ENCODE peak calls at places on chromosomes 5 and 9, in four cellular contexts. I is brain microvascular endothelial cell, V is IMR-90, Q is PC-3. S is an unnamed sample.
A peak's percentile ranks its signal among the peaks of the same experiment; 100 is the strongest.

GRCh38 chr5:67353500-67353931 is 156.9 kb upstream of the CD180 start:
- DNase-seq in I (no peak), V (no peak), Q (no peak), S (no peak)

GRCh38 chr9:99466104-99466503 is 244.0 kb downstream of the SEC61B start:
- DNase-seq in I (no peak), V (no peak), Q (no peak), S (no peak)

GRCh38 chr5:104498281-104498680 is 935.7 kb upstream of the NUDT12 start:
- DNase-seq in I (peak; percentile 19), V (peak; percentile 86), Q (peak; percentile 73), S (no peak)

GRCh38 chr5:138641547-138642298 is 66.5 kb upstream of the HSPA9 start:
- DNase-seq in I (peak; percentile 66), V (peak; percentile 60), Q (peak; percentile 83), S (peak; percentile 61)

GRCh38 chr9:127930298-127931091 is at the start of gene PIP5KL1:
- DNase-seq in I (peak; percentile 81), V (peak; percentile 82), Q (peak; percentile 68), S (no peak)

GRCh38 chr9:35618325-35618727 is at the start of gene CD72:
- DNase-seq in I (no peak), V (no peak), Q (no peak), S (no peak)

GRCh38 chr5:43017438-43017820 is 22.7 kb downstream of the ANXA2R start:
- DNase-seq in I (no peak), V (peak; percentile 55), Q (peak; percentile 56), S (no peak)

GRCh38 chr5:56253924-56254323 is 20.8 kb upstream of the ANKRD55 start:
- DNase-seq in I (no peak), V (no peak), Q (no peak), S (no peak)

GRCh38 chr5:62007457-62007856 is 298.5 kb upstream of the KIF2A start:
- DNase-seq in I (no peak), V (no peak), Q (no peak), S (no peak)

GRCh38 chr5:150149618-150150017 is 6.0 kb downstream of the PDGFRB start:
- DNase-seq in I (no peak), V (no peak), Q (no peak), S (no peak)
- H3K27ac ChIP-seq in I (no peak overlapping the region), V (no peak overlapping the region), Q (no peak overlapping the region), S (no peak overlapping the region)

DNA sequence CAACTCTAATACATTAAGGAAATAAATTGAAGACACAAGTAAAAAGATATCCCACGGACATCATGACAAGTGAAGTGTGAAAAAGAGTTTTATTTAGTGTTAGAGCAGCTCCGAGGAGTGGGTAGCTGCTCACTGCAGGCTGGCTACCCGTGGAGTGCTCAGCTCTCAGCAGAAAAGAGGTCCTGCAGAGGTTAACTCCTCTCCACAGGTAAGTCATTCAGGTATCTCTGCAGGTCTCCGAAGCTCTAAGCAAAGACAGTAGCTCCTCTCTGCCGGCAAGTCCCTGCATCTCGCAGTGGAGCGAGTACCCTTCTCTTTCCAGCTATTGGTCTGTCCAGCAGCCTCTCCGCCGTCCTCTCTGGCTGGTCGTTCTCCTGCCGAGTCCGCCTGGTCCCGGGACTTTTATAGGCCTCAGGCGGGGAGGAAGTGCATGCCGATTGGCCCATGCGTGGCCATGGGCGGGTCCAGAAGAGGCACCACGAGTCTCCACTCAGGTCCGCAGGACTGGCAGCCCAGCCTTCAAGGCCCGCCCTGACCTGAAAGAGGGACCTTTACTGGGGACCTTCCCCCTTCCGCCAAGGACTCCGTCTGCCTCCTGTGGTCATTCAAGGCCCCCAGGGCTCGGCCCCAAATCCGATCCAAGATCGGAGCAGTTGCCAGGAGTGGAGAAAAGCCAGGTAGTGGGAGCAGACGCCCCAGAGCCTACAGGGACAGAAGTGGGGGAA is 29.9 kb downstream of the BTNL9 start:
- DNase-seq in I (no peak), V (no peak), Q (no peak), S (no peak)
- H3K27me3 ChIP-seq in I (no peaks in the 10 kb centered on the region), V (no peaks in the 10 kb centered on the region), Q (no peaks in the 10 kb centered on the region), S (no peaks in the 10 kb centered on the region)

DNA sequence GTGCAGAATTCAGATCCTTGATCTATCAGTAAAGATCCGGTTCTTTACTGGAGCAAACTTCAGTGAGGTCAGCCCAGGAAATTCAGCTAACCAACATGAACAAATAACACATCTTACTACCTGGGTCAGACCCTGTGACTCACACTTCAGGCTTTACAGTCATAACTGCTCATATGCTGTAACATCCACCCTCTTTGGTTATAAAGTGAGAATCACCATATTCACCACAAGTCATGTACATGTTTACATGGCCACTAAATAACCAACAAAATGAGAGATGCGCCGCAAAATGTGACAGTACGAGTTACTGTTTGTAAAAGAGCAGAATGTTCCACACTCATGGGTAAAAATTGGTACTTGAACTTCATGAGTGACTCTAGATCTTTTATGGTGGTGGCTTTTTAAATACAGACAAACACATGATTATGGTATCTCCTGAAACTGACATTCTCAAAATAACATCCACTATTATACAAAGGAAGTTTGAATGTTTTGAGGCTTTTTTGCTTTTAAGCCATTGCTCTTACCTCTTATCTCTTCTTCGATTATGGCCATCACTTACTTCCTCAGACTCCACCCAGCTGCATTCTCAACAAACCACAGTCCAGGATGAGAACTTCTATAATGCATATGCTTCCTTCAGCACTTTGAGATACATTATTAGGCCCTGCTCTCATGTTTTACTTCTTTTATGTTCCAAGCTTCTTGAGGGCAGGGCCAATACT is 516.6 kb downstream of the RAB3C start:
- DNase-seq in I (peak; percentile 91), V (peak; percentile 96), Q (peak; percentile 79), S (no peak)
- H3K27ac ChIP-seq in I (peak overlapping the region; percentile 67), V (no peak overlapping the region), Q (peak overlapping the region; percentile 74), S (no peak overlapping the region)

DNA sequence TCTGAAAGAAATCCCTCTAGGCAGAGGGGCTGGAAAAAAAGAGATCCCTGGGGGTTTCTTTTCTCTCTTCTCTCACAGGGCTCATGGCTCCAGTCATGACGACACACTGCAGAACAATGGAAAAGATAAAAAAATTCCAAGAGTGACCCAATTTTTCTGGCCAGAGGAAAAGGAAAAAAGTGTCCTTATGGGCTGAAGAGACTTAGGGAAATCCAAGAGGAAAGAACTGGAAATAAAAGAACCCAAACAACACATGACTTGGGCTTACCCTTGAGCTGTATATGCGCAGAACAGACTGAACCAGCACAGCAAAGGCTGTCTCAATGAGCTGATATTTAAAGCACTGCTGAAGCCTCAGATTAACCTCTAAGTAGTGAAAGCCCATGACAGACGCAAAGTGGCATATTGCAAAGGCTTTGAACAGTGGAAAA is 102.4 kb downstream of the SMIM23 start:
- DNase-seq in I (no peak), V (no peak), Q (no peak), S (no peak)
- H3K27me3 ChIP-seq in I (no peaks in the 10 kb centered on the region), V (no peaks in the 10 kb centered on the region), Q (no peaks in the 10 kb centered on the region), S (no peaks in the 10 kb centered on the region)

GRCh38 chr5:141517321-141517720 is 28.4 kb downstream of the PCDHGC5 start:
- DNase-seq in I (no peak), V (no peak), Q (no peak), S (no peak)
- H3K27ac ChIP-seq in I (no peak overlapping the region), V (peak overlapping the region; percentile 8), Q (no peak overlapping the region), S (no peak overlapping the region)

S was measured in iPS DF 6.9.